ENCODE peak calls at places on chromosomes 5 and 9, in nine cellular contexts. One of them, this sample, is unnamed.

GRCh38 chr9:78767449-78767848 is 470.5 kb downstream of the PSAT1 start:
- DNase-seq in esophagus squamous epithelium: no peak
- DNase-seq in NT2/D1: no peak
- DNase-seq in DMS 273 treated with DMSO at 0.1 percent for 48 hours: no peak
- DNase-seq in HTR-8/SVneo: no peak
- DNase-seq in dermis blood vessel endothelial cell: no peak
- DNase-seq in activated naive CD8-positive, alpha-beta T cell treated with anti-CD3 and anti-CD28 coated beads, Interleukin-2, amount 50 U/mL, for 24 hours: no peak
- DNase-seq in AG09309: no peak
- DNase-seq in choroid plexus epithelial cell: no peak
- DNase-seq in this sample: no peak

GRCh38 chr5:136192015-136192525 is 892 bp downstream of the SMIM32 start:
- DNase-seq in choroid plexus epithelial cell: peak
- DNase-seq in DMS 273 treated with DMSO at 0.1 percent for 48 hours: no peak
- DNase-seq in AG09309: no peak
- DNase-seq in NT2/D1: no peak
- DNase-seq in activated naive CD8-positive, alpha-beta T cell treated with anti-CD3 and anti-CD28 coated beads, Interleukin-2, amount 50 U/mL, for 24 hours: no peak
- DNase-seq in HTR-8/SVneo: no peak
- DNase-seq in dermis blood vessel endothelial cell: peak
- DNase-seq in esophagus squamous epithelium: no peak
- DNase-seq in this sample: no peak

GRCh38 chr5:7078901-7079300 is 317.0 kb upstream of the ADCY2 start:
- DNase-seq in activated naive CD8-positive, alpha-beta T cell treated with anti-CD3 and anti-CD28 coated beads, Interleukin-2, amount 50 U/mL, for 24 hours: no peak
- DNase-seq in DMS 273 treated with DMSO at 0.1 percent for 48 hours: no peak
- DNase-seq in choroid plexus epithelial cell: no peak
- DNase-seq in NT2/D1: peak
- DNase-seq in dermis blood vessel endothelial cell: no peak
- DNase-seq in HTR-8/SVneo: no peak
- DNase-seq in esophagus squamous epithelium: no peak
- DNase-seq in AG09309: no peak
- DNase-seq in this sample: no peak

GRCh38 chr9:18980124-18980660 is 52.8 kb downstream of the SAXO1 start:
- DNase-seq in activated naive CD8-positive, alpha-beta T cell treated with anti-CD3 and anti-CD28 coated beads, Interleukin-2, amount 50 U/mL, for 24 hours: no peak
- DNase-seq in choroid plexus epithelial cell: no peak
- DNase-seq in HTR-8/SVneo: no peak
- DNase-seq in DMS 273 treated with DMSO at 0.1 percent for 48 hours: no peak
- DNase-seq in AG09309: no peak
- DNase-seq in NT2/D1: no peak
- DNase-seq in esophagus squamous epithelium: no peak
- DNase-seq in dermis blood vessel endothelial cell: peak
- DNase-seq in this sample: no peak

GRCh38 chr5:79146352-79146751 is 34.7 kb downstream of the BHMT start:
- DNase-seq in NT2/D1: no peak
- DNase-seq in AG09309: peak
- DNase-seq in dermis blood vessel endothelial cell: no peak
- DNase-seq in esophagus squamous epithelium: no peak
- DNase-seq in activated naive CD8-positive, alpha-beta T cell treated with anti-CD3 and anti-CD28 coated beads, Interleukin-2, amount 50 U/mL, for 24 hours: no peak
- DNase-seq in choroid plexus epithelial cell: no peak
- DNase-seq in HTR-8/SVneo: no peak
- DNase-seq in DMS 273 treated with DMSO at 0.1 percent for 48 hours: no peak
- DNase-seq in this sample: no peak

GRCh38 chr9:88736136-88736637 is 201.2 kb downstream of the NXNL2 start:
- DNase-seq in activated naive CD8-positive, alpha-beta T cell treated with anti-CD3 and anti-CD28 coated beads, Interleukin-2, amount 50 U/mL, for 24 hours: no peak
- DNase-seq in AG09309: no peak
- DNase-seq in esophagus squamous epithelium: no peak
- DNase-seq in choroid plexus epithelial cell: no peak
- DNase-seq in DMS 273 treated with DMSO at 0.1 percent for 48 hours: peak
- DNase-seq in NT2/D1: no peak
- DNase-seq in HTR-8/SVneo: no peak
- DNase-seq in dermis blood vessel endothelial cell: no peak
- DNase-seq in this sample: no peak

GRCh38 chr9:88398016-88398415 is 9.8 kb downstream of the SPIN1 start:
- DNase-seq in NT2/D1: no peak
- DNase-seq in choroid plexus epithelial cell: no peak
- DNase-seq in HTR-8/SVneo: no peak
- DNase-seq in AG09309: no peak
- DNase-seq in activated naive CD8-positive, alpha-beta T cell treated with anti-CD3 and anti-CD28 coated beads, Interleukin-2, amount 50 U/mL, for 24 hours: no peak
- DNase-seq in dermis blood vessel endothelial cell: no peak
- DNase-seq in DMS 273 treated with DMSO at 0.1 percent for 48 hours: no peak
- DNase-seq in esophagus squamous epithelium: no peak
- DNase-seq in this sample: no peak

GRCh38 chr5:177452688-177453638 is 6.3 kb downstream of the PRR7 start:
- DNase-seq in esophagus squamous epithelium: no peak
- DNase-seq in dermis blood vessel endothelial cell: peak
- DNase-seq in HTR-8/SVneo: no peak
- DNase-seq in AG09309: no peak
- DNase-seq in choroid plexus epithelial cell: no peak
- DNase-seq in activated naive CD8-positive, alpha-beta T cell treated with anti-CD3 and anti-CD28 coated beads, Interleukin-2, amount 50 U/mL, for 24 hours: no peak
- DNase-seq in NT2/D1: no peak
- DNase-seq in DMS 273 treated with DMSO at 0.1 percent for 48 hours: no peak
- DNase-seq in this sample: no peak

GRCh38 chr9:123257276-123257675 is 11.1 kb downstream of the STRBP start:
- DNase-seq in AG09309: no peak
- DNase-seq in esophagus squamous epithelium: no peak
- DNase-seq in NT2/D1: no peak
- DNase-seq in DMS 273 treated with DMSO at 0.1 percent for 48 hours: no peak
- DNase-seq in activated naive CD8-positive, alpha-beta T cell treated with anti-CD3 and anti-CD28 coated beads, Interleukin-2, amount 50 U/mL, for 24 hours: no peak
- DNase-seq in dermis blood vessel endothelial cell: no peak
- DNase-seq in choroid plexus epithelial cell: no peak
- DNase-seq in HTR-8/SVneo: no peak
- DNase-seq in this sample: no peak

GRCh38 chr9:95249986-95250385 is 67.5 kb downstream of the FANCC start:
- DNase-seq in HTR-8/SVneo: no peak
- DNase-seq in AG09309: no peak
- DNase-seq in DMS 273 treated with DMSO at 0.1 percent for 48 hours: no peak
- DNase-seq in dermis blood vessel endothelial cell: no peak
- DNase-seq in activated naive CD8-positive, alpha-beta T cell treated with anti-CD3 and anti-CD28 coated beads, Interleukin-2, amount 50 U/mL, for 24 hours: no peak
- DNase-seq in esophagus squamous epithelium: no peak
- DNase-seq in NT2/D1: no peak
- DNase-seq in choroid plexus epithelial cell: no peak
- DNase-seq in this sample: no peak

GRCh38 chr5:58450811-58451629 is 8.9 kb downstream of the PLK2 start:
- DNase-seq in HTR-8/SVneo: no peak
- DNase-seq in dermis blood vessel endothelial cell: peak
- DNase-seq in AG09309: no peak
- DNase-seq in activated naive CD8-positive, alpha-beta T cell treated with anti-CD3 and anti-CD28 coated beads, Interleukin-2, amount 50 U/mL, for 24 hours: no peak
- DNase-seq in choroid plexus epithelial cell: no peak
- DNase-seq in esophagus squamous epithelium: no peak
- DNase-seq in DMS 273 treated with DMSO at 0.1 percent for 48 hours: no peak
- DNase-seq in NT2/D1: no peak
- DNase-seq in this sample: peak

GRCh38 chr5:84779206-84779605 is 394.5 kb upstream of the EDIL3 start:
- DNase-seq in NT2/D1: no peak
- DNase-seq in choroid plexus epithelial cell: peak
- DNase-seq in HTR-8/SVneo: no peak
- DNase-seq in DMS 273 treated with DMSO at 0.1 percent for 48 hours: no peak
- DNase-seq in dermis blood vessel endothelial cell: no peak
- DNase-seq in esophagus squamous epithelium: no peak
- DNase-seq in AG09309: no peak
- DNase-seq in activated naive CD8-positive, alpha-beta T cell treated with anti-CD3 and anti-CD28 coated beads, Interleukin-2, amount 50 U/mL, for 24 hours: no peak
- DNase-seq in this sample: no peak

GRCh38 chr9:18006591-18006990 is 427.7 kb downstream of the SH3GL2 start:
- DNase-seq in choroid plexus epithelial cell: no peak
- DNase-seq in NT2/D1: no peak
- DNase-seq in activated naive CD8-positive, alpha-beta T cell treated with anti-CD3 and anti-CD28 coated beads, Interleukin-2, amount 50 U/mL, for 24 hours: no peak
- DNase-seq in esophagus squamous epithelium: no peak
- DNase-seq in DMS 273 treated with DMSO at 0.1 percent for 48 hours: no peak
- DNase-seq in HTR-8/SVneo: no peak
- DNase-seq in dermis blood vessel endothelial cell: no peak
- DNase-seq in AG09309: no peak
- DNase-seq in this sample: no peak